ENCODE peak calls at places on chromosomes 3 and 15, in seven cellular contexts. B, P, R, C, O, A and T are unnamed samples.
A peak's percentile ranks its signal among the peaks of the same experiment; 100 is the strongest.

GRCh38 chr3:25897019-25897418 is 107.1 kb downstream of the OXSM start:
- DNase-seq in A (no peak), R (peak; percentile 64), O (no peak), P (no peak), B (no peak), C (no peak), T (no peak)

GRCh38 chr3:193869221-193870201 is 266.4 kb upstream of the HES1 start:
- DNase-seq in R (no peak), C (no peak), P (peak; percentile 69), A (peak; percentile 60), B (peak; percentile 53), O (no peak), T (peak; percentile 24)

GRCh38 chr15:41018534-41018933 is 65.3 kb downstream of the CHAC1 start:
- DNase-seq in O (no peak), A (no peak), B (no peak), C (no peak), R (peak; percentile 67), P (no peak), T (no peak)

GRCh38 chr15:78120523-78120922 is 10.7 kb downstream of the CIB2 start:
- DNase-seq in B (no peak), P (no peak), C (no peak), O (no peak), R (no peak), A (no peak), T (no peak)

GRCh38 chr3:12954891-12955650 is 113.7 kb upstream of the RPL32 start:
- DNase-seq in A (no peak), R (no peak), C (peak; percentile 22), O (peak; percentile 78), P (peak; percentile 99), B (peak; percentile 86), T (peak; percentile 28)

GRCh38 chr3:181623924-181624694 is 87.6 kb upstream of the SOX2 start:
- DNase-seq in C (no peak), B (no peak), A (no peak), R (no peak), P (no peak), O (no peak), T (no peak)

GRCh38 chr15:40467260-40467615 is 3.5 kb upstream of the CHST14 start:
- DNase-seq in B (no peak), A (no peak), O (peak; percentile 32), C (no peak), R (no peak), P (no peak), T (no peak)

GRCh38 chr3:99878005-99878404 is 60.3 kb downstream of the CMSS1 start:
- DNase-seq in P (no peak), R (no peak), B (no peak), A (no peak), C (no peak), O (no peak), T (no peak)

GRCh38 chr3:16907245-16907644 is 22.5 kb downstream of the PLCL2 start:
- DNase-seq in O (no peak), A (no peak), B (no peak), R (peak; percentile 14), P (no peak), C (no peak), T (no peak)

GRCh38 chr15:83288381-83288801 is 3.9 kb upstream of the BNC1 start:
- DNase-seq in O (no peak), A (no peak), C (no peak), R (peak; percentile 46), P (no peak), B (no peak), T (no peak)

GRCh38 chr15:33150516-33150915 is 44.0 kb downstream of the FMN1 start:
- DNase-seq in P (no peak), C (no peak), R (no peak), O (no peak), B (no peak), A (no peak), T (no peak)

GRCh38 chr3:127819086-127819485 is 3.2 kb downstream of the MGLL start:
- DNase-seq in A (no peak), R (no peak), B (no peak), P (no peak), O (peak; percentile 47), C (no peak), T (no peak)

GRCh38 chr3:127815641-127816605 is 6.4 kb downstream of the MGLL start:
- DNase-seq in P (no peak), R (no peak), A (no peak), O (peak; percentile 78), C (no peak), B (no peak), T (no peak)

GRCh38 chr3:127816783-127817182 is 5.5 kb downstream of the MGLL start:
- DNase-seq in C (no peak), B (no peak), A (no peak), O (no peak), R (no peak), P (no peak), T (no peak)

GRCh38 chr3:127815001-127815400 is 7.3 kb downstream of the MGLL start:
- DNase-seq in O (no peak), P (no peak), A (no peak), B (no peak), R (no peak), C (no peak), T (no peak)

GRCh38 chr3:127817331-127817821 is 4.9 kb downstream of the MGLL start:
- DNase-seq in C (no peak), P (no peak), O (no peak), B (no peak), R (no peak), A (no peak), T (no peak)
- H3K4me3 ChIP-seq in C (no peak overlapping the region), P (no peak overlapping the region), O (peak overlapping the region; percentile 4), B (peak overlapping the region; percentile 95), R (no peak overlapping the region), A (no peak overlapping the region), T (no peak overlapping the region)

GRCh38 chr3:45009868-45010267 is 16.2 kb upstream of the CLEC3B start:
- DNase-seq in B (no peak), P (no peak), C (no peak), R (no peak), O (no peak), A (no peak), T (no peak)

GRCh38 chr3:45010718-45011355 is 15.3 kb upstream of the CLEC3B start:
- DNase-seq in C (no peak), B (no peak), P (no peak), R (no peak), A (no peak), O (no peak), T (no peak)

GRCh38 chr3:45012577-45012976 is 13.5 kb upstream of the CLEC3B start:
- DNase-seq in O (no peak), B (no peak), C (no peak), R (no peak), P (no peak), A (no peak), T (no peak)

GRCh38 chr3:45008117-45008516 is 18.0 kb upstream of the CLEC3B start:
- DNase-seq in A (no peak), P (no peak), R (no peak), O (no peak), C (no peak), B (no peak), T (no peak)

DNA sequence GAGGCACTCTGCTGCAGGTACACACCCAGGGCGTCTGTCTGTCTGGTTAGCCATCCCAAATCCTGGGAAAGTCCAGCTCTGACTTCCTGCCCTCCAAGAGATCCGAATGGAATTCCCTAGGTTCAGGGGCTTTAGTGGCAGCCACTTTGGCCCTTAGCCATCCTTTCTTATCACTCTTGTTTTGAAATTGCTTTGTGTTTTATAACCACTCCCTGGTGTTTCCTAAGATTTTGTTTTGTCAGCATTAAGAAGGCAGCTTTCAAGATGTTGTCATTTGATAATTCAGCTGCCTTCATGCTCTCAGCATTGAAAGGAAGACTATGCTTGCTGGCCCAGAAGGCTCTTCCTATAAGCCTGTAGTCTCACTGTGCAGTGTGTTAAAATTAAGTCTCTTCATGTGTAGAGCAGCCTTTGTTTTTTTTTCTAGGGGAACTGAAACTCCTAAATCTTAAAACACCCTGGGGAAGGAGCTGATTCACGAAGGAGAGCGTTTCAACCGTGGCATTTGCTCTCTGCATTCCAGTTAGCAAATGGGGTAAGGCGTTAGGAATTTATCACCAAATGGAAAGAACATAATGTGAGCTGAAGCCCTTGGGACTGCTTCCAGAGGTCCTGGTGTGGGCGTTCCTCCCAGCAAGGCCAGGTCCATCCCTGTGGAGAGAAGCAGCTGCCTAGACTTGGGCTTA is 14.2 kb upstream of the CLEC3B start:
- DNase-seq in O (no peak), C (no peak), B (peak; percentile 77), A (no peak), R (peak; percentile 67), P (peak; percentile 88), T (no peak)
- H3K36me3 ChIP-seq in O (no peaks in the 10 kb centered on the region), C (peaks cover 24% of the 10 kb centered on the region), B (peaks cover 22% of the 10 kb centered on the region), A (peaks cover 22% of the 10 kb centered on the region), R (no peaks in the 10 kb centered on the region), P (no peaks in the 10 kb centered on the region), T (peaks cover 47% of the 10 kb centered on the region)

GRCh38 chr3:128851601-128852000 is 27.8 kb upstream of the ACAD9 start:
- DNase-seq in R (no peak), P (no peak), B (no peak), C (no peak), A (no peak), O (no peak), T (no peak)
- H3K4me1 ChIP-seq in R (no peaks in the 10 kb centered on the region), P (no peaks in the 10 kb centered on the region), B (peaks cover 6% of the 10 kb centered on the region), C (peaks cover 4% of the 10 kb centered on the region), A (no peaks in the 10 kb centered on the region), O (no peaks in the 10 kb centered on the region), T (peaks cover 3% of the 10 kb centered on the region)

GRCh38 chr15:95888762-95889161 is 441.7 kb upstream of the NR2F2 start:
- DNase-seq in P (no peak), A (no peak), B (no peak), R (no peak), O (no peak), C (no peak), T (no peak)

GRCh38 chr15:95883064-95883463 is 447.4 kb upstream of the NR2F2 start:
- DNase-seq in R (no peak), A (no peak), P (no peak), B (no peak), C (no peak), O (no peak), T (no peak)

GRCh38 chr15:95880630-95881029 is 449.9 kb upstream of the NR2F2 start:
- DNase-seq in P (no peak), R (no peak), A (no peak), C (no peak), B (no peak), O (no peak), T (no peak)

GRCh38 chr15:95887666-95888480 is 442.6 kb upstream of the NR2F2 start:
- DNase-seq in B (no peak), C (no peak), R (no peak), O (no peak), A (no peak), P (no peak), T (no peak)

DNA sequence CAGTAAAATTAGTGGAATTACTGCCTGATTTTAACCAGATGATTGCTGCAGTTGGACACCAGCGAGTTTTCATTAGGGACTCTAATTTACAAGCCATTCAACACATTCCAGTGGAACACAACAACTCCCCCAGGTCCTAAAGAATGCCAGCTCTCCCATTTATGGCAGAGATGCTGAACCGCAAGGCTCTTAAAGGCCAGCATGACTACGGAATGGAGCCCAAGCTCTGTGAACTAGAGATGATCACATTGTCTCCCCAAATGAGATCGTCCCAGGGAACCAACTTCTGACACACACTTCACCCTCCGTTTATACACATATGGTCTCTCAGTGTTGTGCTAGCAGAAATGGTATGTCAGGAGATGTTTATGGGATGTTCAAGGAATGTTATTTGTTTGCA is 446.2 kb upstream of the NR2F2 start:
- DNase-seq in R (no peak), A (peak; percentile 23), B (no peak), C (no peak), O (no peak), P (no peak), T (no peak)
- H3K4me3 ChIP-seq in R (no peak overlapping the region), A (no peak overlapping the region), B (no peak overlapping the region), C (no peak overlapping the region), O (no peak overlapping the region), P (no peak overlapping the region), T (no peak overlapping the region)